ENCODE peak calls at places on chromosomes 13 and 19, in six cellular contexts. N, O, T, W, R and M are unnamed samples.

GRCh38 chr19:42154471-42155323 is 22.5 kb upstream of the POU2F2 start:
- DNase-seq in R (no peak), W (no peak), T (no peak), O (no peak), N (no peak), M (no peak)

GRCh38 chr13:95956589-95957148 is 96.5 kb downstream of the UGGT2 start:
- DNase-seq in T (peak; percentile 2), N (no peak), R (no peak), W (no peak), O (no peak), M (no peak)

GRCh38 chr19:50975766-50976165 is 6.4 kb upstream of the KLK6 start:
- DNase-seq in W (peak; percentile 14), R (no peak), T (no peak), O (peak; percentile 90), N (no peak), M (no peak)

GRCh38 chr13:27132538-27132937 is 39.1 kb downstream of the USP12 start:
- DNase-seq in R (no peak), O (no peak), W (no peak), N (no peak), T (no peak), M (no peak)

GRCh38 chr13:80132741-80133601 is 208.0 kb downstream of the SPRY2 start:
- DNase-seq in T (peak; percentile 64), R (peak; percentile 15), N (no peak), O (peak; percentile 61), W (peak; percentile 6), M (peak; percentile 45)

GRCh38 chr19:31278555-31279435 is 70.4 kb downstream of the TSHZ3 start:
- DNase-seq in W (no peak), N (no peak), T (no peak), O (no peak), R (no peak), M (no peak)

GRCh38 chr13:29754486-29754806 is 96.0 kb downstream of the UBL3 start:
- DNase-seq in W (no peak), R (peak; percentile 24), T (peak; percentile 10), O (peak; percentile 73), N (no peak), M (no peak)

GRCh38 chr19:30450945-30451344 is 78.8 kb downstream of the ZNF536 start:
- DNase-seq in O (no peak), T (no peak), N (no peak), W (no peak), R (no peak), M (no peak)

GRCh38 chr13:110092869-110093268 is 214.1 kb downstream of the COL4A1 start:
- DNase-seq in T (peak; percentile 66), N (no peak), R (no peak), O (no peak), W (no peak), M (no peak)

GRCh38 chr19:6132482-6132881 is 3.0 kb upstream of the ACSBG2 start:
- DNase-seq in R (no peak), N (no peak), W (no peak), O (no peak), T (no peak), M (no peak)

GRCh38 chr13:32175307-32175706 is 139.9 kb downstream of the ZAR1L start:
- DNase-seq in W (no peak), T (no peak), N (no peak), O (no peak), R (no peak), M (no peak)

GRCh38 chr13:27680465-27680864 is 58.8 kb downstream of the POLR1D start:
- DNase-seq in N (no peak), R (no peak), W (no peak), T (no peak), O (no peak), M (no peak)

GRCh38 chr13:99367106-99367616 is 60.0 kb upstream of the GPR183 start:
- DNase-seq in R (no peak), O (peak; percentile 47), N (no peak), T (no peak), W (no peak), M (no peak)

GRCh38 chr13:37386276-37386675 is 212.3 kb downstream of the POSTN start:
- DNase-seq in R (no peak), O (no peak), N (no peak), W (no peak), T (no peak), M (no peak)

GRCh38 chr19:11984986-11985385 is 20.1 kb downstream of the ZNF763 start:
- DNase-seq in R (peak; percentile 36), N (peak; percentile 82), T (no peak), W (no peak), O (peak; percentile 57), M (no peak)

GRCh38 chr19:18468517-18468916 is 30.6 kb upstream of the ISYNA1 start:
- DNase-seq in W (no peak), T (no peak), O (no peak), N (no peak), R (no peak), M (no peak)

GRCh38 chr19:47221080-47221841 is 9.7 kb downstream of the BBC3 start:
- DNase-seq in T (no peak), O (no peak), W (no peak), N (no peak), R (no peak), M (no peak)

GRCh38 chr13:34156841-34157365 is 339.0 kb downstream of the RFC3 start:
- DNase-seq in N (no peak), T (peak; percentile 93), R (peak; percentile 78), W (no peak), O (peak; percentile 75), M (peak; percentile 79)
- H3K4me3 ChIP-seq in N (no peak overlapping the region), T (no peak overlapping the region), R (no peak overlapping the region), W (no peak overlapping the region), O (no peak overlapping the region), M (no peak overlapping the region)

DNA sequence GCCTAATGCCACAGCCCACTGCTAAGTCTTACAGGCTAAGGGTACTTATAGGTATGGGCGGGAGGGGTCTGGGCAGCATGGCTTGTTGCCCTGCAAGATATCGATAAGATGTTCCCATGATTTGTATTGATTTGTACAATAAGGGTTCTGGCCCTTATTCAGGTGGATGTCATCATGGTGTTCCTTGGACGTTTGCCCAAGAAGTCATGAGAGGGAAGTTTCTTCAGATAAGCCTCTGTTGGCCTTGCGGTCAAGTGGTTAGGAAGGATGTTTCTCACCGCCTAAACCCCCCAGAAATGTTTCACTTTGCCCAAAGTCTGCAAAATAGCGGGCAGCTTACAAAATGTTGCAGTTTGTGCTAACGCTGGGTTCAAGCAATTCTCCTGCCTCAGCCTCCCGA is 7.3 kb downstream of the PARP4 start:
- DNase-seq in T (no peak), O (no peak), R (peak; percentile 69), W (no peak), N (no peak), M (no peak)
- H3K4me3 ChIP-seq in T (no peak overlapping the region), O (no peak overlapping the region), R (peak overlapping the region; percentile 36), W (no peak overlapping the region), N (no peak overlapping the region), M (no peak overlapping the region)

GRCh38 chr19:45781282-45782161 is 768 bp downstream of the DMPK start:
- DNase-seq in W (no peak), R (no peak), O (no peak), N (no peak), T (no peak), M (no peak)

GRCh38 chr19:45782162-45782623 is at the start of gene DMPK:
- DNase-seq in R (no peak), W (no peak), N (no peak), T (no peak), O (no peak), M (no peak)

GRCh38 chr19:45784096-45784495 is 1.8 kb upstream of the DMPK start:
- DNase-seq in N (no peak), W (no peak), T (no peak), O (peak; percentile 45), R (no peak), M (no peak)

GRCh38 chr19:45785097-45785496 is 2.8 kb upstream of the DMPK start:
- DNase-seq in R (no peak), N (no peak), W (no peak), O (no peak), T (no peak), M (no peak)

DNA sequence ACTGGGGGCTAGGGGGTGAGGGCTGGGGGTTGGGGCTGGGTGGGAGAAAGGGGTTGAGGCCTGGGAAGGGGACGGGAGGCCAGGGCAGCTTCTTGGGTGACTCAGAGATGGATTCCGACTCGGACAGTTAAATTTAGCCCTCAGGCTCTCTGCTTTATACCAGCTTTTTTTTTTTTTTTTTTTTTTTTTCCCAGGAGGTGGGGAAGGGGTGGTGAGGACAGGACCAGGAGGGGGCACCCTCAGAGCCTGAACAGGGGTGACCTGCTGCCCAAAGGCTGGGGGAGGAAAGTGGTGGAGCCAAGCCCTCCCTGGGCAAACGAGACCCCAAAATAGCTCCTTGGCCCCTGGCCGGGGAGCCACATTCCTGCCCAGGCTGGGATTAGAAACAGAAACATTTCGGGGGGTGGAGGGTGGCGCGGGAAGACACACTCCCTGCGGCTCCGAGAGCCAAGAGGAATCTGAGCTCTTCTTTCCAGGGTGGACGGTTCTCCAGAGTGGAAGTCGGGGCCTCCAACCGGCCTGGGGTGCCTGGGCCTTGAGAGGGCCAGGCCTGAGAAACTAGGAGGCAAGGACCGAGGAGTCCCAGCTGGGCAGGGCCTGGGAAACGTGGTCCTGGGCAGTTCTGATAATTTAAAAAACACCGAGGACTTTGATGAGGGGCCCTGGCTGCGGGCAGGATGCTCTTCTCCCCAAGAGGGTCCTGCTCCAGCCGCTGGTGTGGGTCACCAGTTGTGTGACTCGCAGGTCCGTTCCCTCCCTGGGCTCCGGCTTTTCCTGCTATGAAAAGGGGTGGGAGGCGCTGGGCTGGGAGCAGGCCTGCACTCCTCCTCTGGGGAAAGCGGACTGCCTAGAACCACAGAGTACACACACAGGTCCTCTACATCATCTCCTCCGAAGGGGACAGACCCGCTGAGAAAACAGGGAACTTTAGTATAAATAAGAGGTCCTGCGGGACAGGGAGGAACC is 813 bp upstream of the DMPK start:
- DNase-seq in O (peak; percentile 51), N (no peak), R (no peak), T (peak; percentile 68), W (no peak), M (no peak)
- H3K4me3 ChIP-seq in O (no peak overlapping the region), N (no peak overlapping the region), R (no peak overlapping the region), T (peak overlapping the region; percentile 92), W (no peak overlapping the region), M (peak overlapping the region; percentile 58)

DNA sequence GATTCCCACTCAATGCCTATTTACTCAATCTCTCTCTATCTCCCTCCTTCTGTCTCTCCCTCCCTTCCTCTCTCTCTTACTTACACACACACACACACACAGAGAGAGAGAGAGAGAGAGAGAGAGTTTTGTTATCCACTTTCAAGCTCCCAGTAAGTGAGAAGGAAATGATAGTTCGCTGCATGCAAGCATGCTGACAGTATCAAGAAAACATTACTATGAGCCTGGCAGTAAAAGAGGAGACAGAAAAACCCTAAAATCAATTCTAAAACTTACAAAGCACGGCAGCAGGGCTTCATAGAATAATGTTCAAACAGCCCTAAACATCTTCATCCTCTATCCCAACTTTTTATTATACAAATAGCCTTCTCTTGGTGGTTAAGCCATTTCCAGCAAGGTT is 171.9 kb downstream of the FOXO1 start:
- DNase-seq in R (no peak), O (no peak), N (no peak), T (no peak), W (no peak), M (no peak)
- H3K4me3 ChIP-seq in R (no peak overlapping the region), O (no peak overlapping the region), N (no peak overlapping the region), T (no peak overlapping the region), W (no peak overlapping the region), M (no peak overlapping the region)